ENCODE peak calls at places on chromosomes 2 and 18, in six cellular contexts. One of them, this sample, is unnamed.
A peak's percentile ranks its signal among the peaks of the same experiment; 100 is the strongest.

GRCh38 chr2:23546913-23547312 is 161.9 kb downstream of the KLHL29 start:
- DNase-seq in stimulated activated CD8-positive, alpha-beta memory T cell treated with anti-CD3 and anti-CD28 coated beads, Interleukin-7, amount 100 ng/mL, for 48 hours: no peak
- DNase-seq in SW480: no peak
- DNase-seq in left cardiac atrium: no peak
- DNase-seq in HAP-1: no peak
- DNase-seq in A549: no peak
- DNase-seq in this sample: no peak

GRCh38 chr2:54755641-54756326 is 32.3 kb downstream of the EML6 start:
- DNase-seq in left cardiac atrium: no peak
- DNase-seq in SW480: no peak
- DNase-seq in A549: no peak
- DNase-seq in stimulated activated CD8-positive, alpha-beta memory T cell treated with anti-CD3 and anti-CD28 coated beads, Interleukin-7, amount 100 ng/mL, for 48 hours: no peak
- DNase-seq in HAP-1: no peak
- DNase-seq in this sample: no peak

GRCh38 chr2:236167297-236168109 is 683 bp downstream of the GBX2 start:
- DNase-seq in HAP-1: peak; percentile 64
- DNase-seq in left cardiac atrium: no peak
- DNase-seq in A549: peak; percentile 51
- DNase-seq in stimulated activated CD8-positive, alpha-beta memory T cell treated with anti-CD3 and anti-CD28 coated beads, Interleukin-7, amount 100 ng/mL, for 48 hours: no peak
- DNase-seq in SW480: peak; percentile 44
- DNase-seq in this sample: no peak

GRCh38 chr18:79872423-79872822 is 74.7 kb downstream of the KCNG2 start:
- DNase-seq in left cardiac atrium: no peak
- DNase-seq in HAP-1: no peak
- DNase-seq in SW480: no peak
- DNase-seq in A549: no peak
- DNase-seq in stimulated activated CD8-positive, alpha-beta memory T cell treated with anti-CD3 and anti-CD28 coated beads, Interleukin-7, amount 100 ng/mL, for 48 hours: no peak
- DNase-seq in this sample: no peak

GRCh38 chr2:102657770-102658169 is 38.4 kb downstream of the SLC9A2 start:
- DNase-seq in A549: peak; percentile 6
- DNase-seq in stimulated activated CD8-positive, alpha-beta memory T cell treated with anti-CD3 and anti-CD28 coated beads, Interleukin-7, amount 100 ng/mL, for 48 hours: no peak
- DNase-seq in HAP-1: no peak
- DNase-seq in SW480: no peak
- DNase-seq in left cardiac atrium: no peak
- DNase-seq in this sample: no peak

GRCh38 chr2:176554107-176555048 is 285.1 kb downstream of the MTX2 start:
- DNase-seq in left cardiac atrium: peak; percentile 28
- DNase-seq in SW480: peak; percentile 43
- DNase-seq in A549: peak; percentile 61
- DNase-seq in stimulated activated CD8-positive, alpha-beta memory T cell treated with anti-CD3 and anti-CD28 coated beads, Interleukin-7, amount 100 ng/mL, for 48 hours: no peak
- DNase-seq in HAP-1: peak; percentile 38
- DNase-seq in this sample: no peak

GRCh38 chr2:105417789-105418475 is 19.1 kb upstream of the FHL2 start:
- DNase-seq in A549: no peak
- DNase-seq in left cardiac atrium: no peak
- DNase-seq in SW480: peak; percentile 31
- DNase-seq in stimulated activated CD8-positive, alpha-beta memory T cell treated with anti-CD3 and anti-CD28 coated beads, Interleukin-7, amount 100 ng/mL, for 48 hours: no peak
- DNase-seq in HAP-1: no peak
- DNase-seq in this sample: no peak

GRCh38 chr2:30981519-30981918 is 156.7 kb downstream of the GALNT14 start:
- DNase-seq in left cardiac atrium: no peak
- DNase-seq in HAP-1: no peak
- DNase-seq in stimulated activated CD8-positive, alpha-beta memory T cell treated with anti-CD3 and anti-CD28 coated beads, Interleukin-7, amount 100 ng/mL, for 48 hours: no peak
- DNase-seq in SW480: no peak
- DNase-seq in A549: no peak
- DNase-seq in this sample: no peak

GRCh38 chr18:34643982-34644381 is 66.1 kb upstream of the DTNA start:
- DNase-seq in SW480: no peak
- DNase-seq in A549: no peak
- DNase-seq in left cardiac atrium: no peak
- DNase-seq in stimulated activated CD8-positive, alpha-beta memory T cell treated with anti-CD3 and anti-CD28 coated beads, Interleukin-7, amount 100 ng/mL, for 48 hours: no peak
- DNase-seq in HAP-1: no peak
- DNase-seq in this sample: no peak

GRCh38 chr2:228545041-228545440 is 363.6 kb upstream of the SPHKAP start:
- DNase-seq in stimulated activated CD8-positive, alpha-beta memory T cell treated with anti-CD3 and anti-CD28 coated beads, Interleukin-7, amount 100 ng/mL, for 48 hours: no peak
- DNase-seq in SW480: no peak
- DNase-seq in A549: no peak
- DNase-seq in left cardiac atrium: no peak
- DNase-seq in HAP-1: no peak
- DNase-seq in this sample: no peak

GRCh38 chr2:25309402-25309801 is 32.3 kb downstream of the DNMT3A start:
- DNase-seq in HAP-1: peak; percentile 81
- DNase-seq in A549: peak; percentile 73
- DNase-seq in stimulated activated CD8-positive, alpha-beta memory T cell treated with anti-CD3 and anti-CD28 coated beads, Interleukin-7, amount 100 ng/mL, for 48 hours: no peak
- DNase-seq in SW480: peak; percentile 46
- DNase-seq in left cardiac atrium: no peak
- DNase-seq in this sample: no peak

GRCh38 chr2:221850076-221850475 is 278.0 kb upstream of the EPHA4 start:
- DNase-seq in SW480: no peak
- DNase-seq in A549: no peak
- DNase-seq in HAP-1: no peak
- DNase-seq in stimulated activated CD8-positive, alpha-beta memory T cell treated with anti-CD3 and anti-CD28 coated beads, Interleukin-7, amount 100 ng/mL, for 48 hours: no peak
- DNase-seq in left cardiac atrium: no peak
- DNase-seq in this sample: no peak

GRCh38 chr18:24731158-24731557 is 270.7 kb downstream of the HRH4 start:
- DNase-seq in SW480: peak; percentile 58
- DNase-seq in HAP-1: no peak
- DNase-seq in left cardiac atrium: no peak
- DNase-seq in stimulated activated CD8-positive, alpha-beta memory T cell treated with anti-CD3 and anti-CD28 coated beads, Interleukin-7, amount 100 ng/mL, for 48 hours: no peak
- DNase-seq in A549: no peak
- DNase-seq in this sample: no peak

GRCh38 chr2:102291221-102292075 is 19.9 kb upstream of the IL1RL1 start:
- DNase-seq in A549: no peak
- DNase-seq in left cardiac atrium: peak; percentile 40
- DNase-seq in SW480: no peak
- DNase-seq in HAP-1: no peak
- DNase-seq in stimulated activated CD8-positive, alpha-beta memory T cell treated with anti-CD3 and anti-CD28 coated beads, Interleukin-7, amount 100 ng/mL, for 48 hours: no peak
- DNase-seq in this sample: no peak

GRCh38 chr2:104434363-104434792 is 419.5 kb upstream of the POU3F3 start:
- DNase-seq in SW480: peak; percentile 57
- DNase-seq in left cardiac atrium: no peak
- DNase-seq in stimulated activated CD8-positive, alpha-beta memory T cell treated with anti-CD3 and anti-CD28 coated beads, Interleukin-7, amount 100 ng/mL, for 48 hours: no peak
- DNase-seq in A549: no peak
- DNase-seq in HAP-1: no peak
- DNase-seq in this sample: no peak

GRCh38 chr18:25876334-25876979 is 214.0 kb downstream of the SS18 start:
- DNase-seq in SW480: no peak
- DNase-seq in left cardiac atrium: no peak
- DNase-seq in stimulated activated CD8-positive, alpha-beta memory T cell treated with anti-CD3 and anti-CD28 coated beads, Interleukin-7, amount 100 ng/mL, for 48 hours: no peak
- DNase-seq in HAP-1: no peak
- DNase-seq in A549: no peak
- DNase-seq in this sample: no peak

This sample was measured in omental fat pad.